ENCODE peak calls at places on chromosomes 5 and 9, in six cellular contexts. A is NCI-H1436; Z is activated CD8-positive, alpha-beta memory T cell treated with anti-CD3 and anti-CD28 coated beads, Interleukin-2, amount 50 U/mL, for 4 hours; Q is lung; O is stimulated activated naive CD8-positive, alpha-beta T cell treated with anti-CD3 and anti-CD28 coated beads, Interleukin-15, Interleukin-2, amounts not matched to agents 100 U/mL and 50 U/mL, for 24 hours; D is GM06990. B is an unnamed sample.

GRCh38 chr5:59021837-59022514 is 439.1 kb downstream of the RAB3C start:
- DNase-seq in A (no peak), Z (no peak), Q (peak), O (no peak), D (no peak), B (no peak)

GRCh38 chr9:116480700-116481099 is 206.4 kb upstream of the TRIM32 start:
- DNase-seq in A (no peak), Z (no peak), Q (no peak), O (no peak), D (no peak), B (no peak)

GRCh38 chr9:109107402-109108240 is 12.1 kb downstream of the TMEM245 start:
- DNase-seq in A (no peak), Z (no peak), Q (no peak), O (no peak), D (no peak), B (no peak)

GRCh38 chr5:125412051-125412560 is 665.7 kb upstream of the ZNF608 start:
- DNase-seq in A (no peak), Z (no peak), Q (no peak), O (no peak), D (no peak), B (no peak)

GRCh38 chr5:178801021-178801420 is 58.7 kb upstream of the ZNF354B start:
- DNase-seq in A (no peak), Z (no peak), Q (no peak), O (no peak), D (no peak), B (no peak)

GRCh38 chr9:38255599-38255998 is 136.9 kb upstream of the ALDH1B1 start:
- DNase-seq in A (no peak), Z (no peak), Q (no peak), O (no peak), D (no peak), B (no peak)

GRCh38 chr5:170136493-170136892 is 30.8 kb downstream of the FOXI1 start:
- DNase-seq in A (no peak), Z (no peak), Q (no peak), O (no peak), D (no peak), B (no peak)

GRCh38 chr5:160434022-160434531 is 12.4 kb downstream of the PTTG1 start:
- DNase-seq in A (peak), Z (no peak), Q (no peak), O (peak), D (peak), B (peak)

GRCh38 chr9:136202449-136203405 is 2.2 kb downstream of the LHX3 start:
- DNase-seq in A (no peak), Z (no peak), Q (no peak), O (no peak), D (no peak), B (no peak)

GRCh38 chr5:124661317-124662141 is 84.9 kb downstream of the ZNF608 start:
- DNase-seq in A (peak), Z (no peak), Q (no peak), O (no peak), D (no peak), B (peak)

GRCh38 chr9:13205824-13206223 is 73.7 kb downstream of the MPDZ start:
- DNase-seq in A (no peak), Z (no peak), Q (no peak), O (no peak), D (no peak), B (no peak)

GRCh38 chr9:136927343-136928261 is 16.9 kb downstream of the FBXW5 start:
- DNase-seq in A (no peak), Z (no peak), Q (no peak), O (no peak), D (no peak), B (no peak)

GRCh38 chr5:5145651-5146529 is 5.8 kb downstream of the ADAMTS16 start:
- DNase-seq in A (no peak), Z (no peak), Q (no peak), O (no peak), D (no peak), B (no peak)

GRCh38 chr5:95786821-95787408 is 35.6 kb downstream of the GLRX start:
- DNase-seq in A (no peak), Z (no peak), Q (no peak), O (no peak), D (no peak), B (no peak)

GRCh38 chr5:139388198-139388821 is 1.4 kb downstream of the MZB1 start:
- DNase-seq in A (peak), Z (no peak), Q (no peak), O (no peak), D (peak), B (no peak)

GRCh38 chr9:34796924-34797323 is 87.0 kb upstream of the CCL21 start:
- DNase-seq in A (no peak), Z (no peak), Q (no peak), O (no peak), D (no peak), B (no peak)

GRCh38 chr9:108150736-108151135 is 661.2 kb upstream of the KLF4 start:
- DNase-seq in A (no peak), Z (no peak), Q (peak), O (no peak), D (no peak), B (no peak)

GRCh38 chr9:98807070-98807810 is at the start of gene GALNT12:
- DNase-seq in A (peak), Z (peak), Q (no peak), O (peak), D (peak), B (no peak)

GRCh38 chr5:107124376-107124775 is 546.4 kb downstream of the EFNA5 start:
- DNase-seq in A (no peak), Z (no peak), Q (no peak), O (no peak), D (no peak), B (no peak)

GRCh38 chr5:32259033-32259432 is 53.7 kb downstream of the MTMR12 start:
- DNase-seq in A (no peak), Z (no peak), Q (no peak), O (no peak), D (no peak), B (no peak)

GRCh38 chr9:90848866-90849265 is 47.2 kb downstream of the SYK start:
- DNase-seq in A (no peak), Z (no peak), Q (no peak), O (no peak), D (no peak), B (no peak)

GRCh38 chr9:84832453-84832852 is 162.9 kb downstream of the NTRK2 start:
- DNase-seq in A (no peak), Z (no peak), Q (no peak), O (no peak), D (no peak), B (no peak)

GRCh38 chr5:10283927-10284635 is 23.6 kb downstream of the CMBL start:
- DNase-seq in A (peak), Z (peak), Q (peak), O (peak), D (peak), B (peak)

GRCh38 chr9:100120286-100120685 is 21.2 kb downstream of the INVS start:
- DNase-seq in A (no peak), Z (no peak), Q (no peak), O (no peak), D (no peak), B (no peak)

GRCh38 chr5:72145351-72145750 is 38.1 kb downstream of the MAP1B start:
- DNase-seq in A (peak), Z (no peak), Q (no peak), O (no peak), D (no peak), B (no peak)

GRCh38 chr9:134217431-134218210 is 53.3 kb upstream of the RNU6ATAC start:
- DNase-seq in A (no peak), Z (no peak), Q (no peak), O (no peak), D (no peak), B (no peak)

GRCh38 chr5:54905942-54906537 is 79.4 kb downstream of the ESM1 start:
- DNase-seq in A (no peak), Z (peak), Q (peak), O (peak), D (no peak), B (peak)

GRCh38 chr5:125134216-125135081 is 388.0 kb upstream of the ZNF608 start:
- DNase-seq in A (no peak), Z (no peak), Q (no peak), O (no peak), D (no peak), B (peak)